ENCODE peak calls at places on chromosomes 2 and 18, in six cellular contexts. M, D, R, X, J and A are unnamed samples.

GRCh38 chr2:188721231-188721630 is 252.9 kb upstream of the COL3A1 start:
- DNase-seq in M (no peak), D (no peak), R (no peak), X (no peak), J (no peak), A (no peak)

GRCh38 chr2:187593697-187594096 is 39.5 kb upstream of the TFPI start:
- DNase-seq in M (no peak), D (no peak), R (no peak), X (no peak), J (no peak), A (no peak)

GRCh38 chr2:188079176-188079575 is 212.5 kb upstream of the GULP1 start:
- DNase-seq in M (no peak), D (no peak), R (no peak), X (no peak), J (peak), A (no peak)

GRCh38 chr2:136126527-136126926 is 8.6 kb upstream of the CXCR4 start:
- DNase-seq in M (no peak), D (no peak), R (no peak), X (no peak), J (no peak), A (no peak)

GRCh38 chr2:185802926-185803325 is 64.3 kb downstream of the FSIP2 start:
- DNase-seq in M (no peak), D (no peak), R (no peak), X (no peak), J (no peak), A (no peak)

GRCh38 chr2:215693999-215694356 is 258.1 kb upstream of the FN1 start:
- DNase-seq in M (no peak), D (no peak), R (no peak), X (no peak), J (no peak), A (no peak)

GRCh38 chr2:160910681-160911080 is 249.5 kb upstream of the TANK start:
- DNase-seq in M (no peak), D (no peak), R (no peak), X (no peak), J (peak), A (no peak)

GRCh38 chr2:64514018-64514417 is 10.1 kb upstream of the AFTPH start:
- DNase-seq in M (no peak), D (no peak), R (no peak), X (no peak), J (no peak), A (no peak)

GRCh38 chr2:149061119-149061518 is 22.6 kb downstream of the LYPD6B start:
- DNase-seq in M (no peak), D (no peak), R (no peak), X (no peak), J (no peak), A (no peak)

GRCh38 chr2:228164718-228165117 is 16.8 kb downstream of the SPHKAP start:
- DNase-seq in M (no peak), D (no peak), R (no peak), X (no peak), J (no peak), A (no peak)

GRCh38 chr18:79576686-79577351 is 102.8 kb upstream of the CTDP1 start:
- DNase-seq in M (no peak), D (no peak), R (no peak), X (peak), J (peak), A (no peak)

GRCh38 chr2:151729416-151729811 is 4.9 kb downstream of the NEB start:
- DNase-seq in M (no peak), D (no peak), R (no peak), X (no peak), J (no peak), A (no peak)

GRCh38 chr2:127050803-127051115 is 56.2 kb downstream of the BIN1 start:
- DNase-seq in M (no peak), D (no peak), R (no peak), X (no peak), J (no peak), A (no peak)

GRCh38 chr18:60446821-60447220 is 74.2 kb upstream of the MC4R start:
- DNase-seq in M (no peak), D (no peak), R (no peak), X (no peak), J (no peak), A (no peak)

GRCh38 chr2:21281876-21282514 is 158.2 kb downstream of the TDRD15 start:
- DNase-seq in M (no peak), D (no peak), R (no peak), X (no peak), J (no peak), A (no peak)

GRCh38 chr2:63012541-63012940 is 38.1 kb upstream of the OTX1 start:
- DNase-seq in M (no peak), D (no peak), R (no peak), X (no peak), J (no peak), A (no peak)

GRCh38 chr2:200188851-200189250 is 117.6 kb upstream of the SPATS2L start:
- DNase-seq in M (no peak), D (no peak), R (no peak), X (no peak), J (peak), A (no peak)

GRCh38 chr18:903703-904102 is 968 bp upstream of the ADCYAP1 start:
- DNase-seq in M (no peak), D (peak), R (peak), X (peak), J (peak), A (no peak)

GRCh38 chr2:201644001-201644400 is 698 bp upstream of the TMEM237 start:
- DNase-seq in M (no peak), D (no peak), R (no peak), X (no peak), J (peak), A (no peak)

GRCh38 chr2:38497670-38498037 is 105.1 kb downstream of the HNRNPLL start:
- DNase-seq in M (no peak), D (no peak), R (no peak), X (no peak), J (no peak), A (no peak)

GRCh38 chr2:169968767-169969166 is 141.5 kb downstream of the UBR3 start:
- DNase-seq in M (no peak), D (no peak), R (no peak), X (no peak), J (no peak), A (no peak)

GRCh38 chr2:169225906-169226305 is 136.4 kb downstream of the LRP2 start:
- DNase-seq in M (no peak), D (no peak), R (no peak), X (no peak), J (no peak), A (no peak)

GRCh38 chr2:173401716-173402326 is 47.1 kb downstream of the CDCA7 start:
- DNase-seq in M (no peak), D (no peak), R (no peak), X (no peak), J (peak), A (no peak)

GRCh38 chr2:216911886-216912285 is 52.0 kb upstream of the TNP1 start:
- DNase-seq in M (no peak), D (no peak), R (no peak), X (no peak), J (peak), A (no peak)

GRCh38 chr2:148644885-148645134 is 259 bp downstream of the EPC2 start:
- DNase-seq in M (no peak), D (no peak), R (no peak), X (no peak), J (no peak), A (no peak)

GRCh38 chr2:188291142-188291616 is 495 bp upstream of the GULP1 start:
- DNase-seq in M (no peak), D (no peak), R (no peak), X (no peak), J (peak), A (no peak)